ENCODE peak calls at places on chromosomes 2 and 18, in ten cellular contexts. V is brain microvascular endothelial cell, Q is mucosa of descending colon, Y is mesothelial cell of epicardium, P is GM12864, A is nephron progenitor cell, T is uterus, E is pancreas, B is stomach, X is MM.1S. M is an unnamed sample.
A peak's percentile ranks its signal among the peaks of the same experiment; 100 is the strongest.

GRCh38 chr2:173999272-173999671 is 34.1 kb upstream of the SP3 start:
- DNase-seq in V (no peak), Q (no peak), Y (no peak), P (no peak), A (no peak), T (no peak), E (peak; percentile 80), B (no peak), X (no peak), M (no peak)

GRCh38 chr2:86704482-86704971 is 15.6 kb upstream of the RMND5A start:
- DNase-seq in V (peak; percentile 69), Q (no peak), Y (no peak), P (no peak), A (no peak), T (peak; percentile 35), E (peak; percentile 65), B (peak; percentile 62), X (no peak), M (no peak)

GRCh38 chr2:162146906-162147305 is 5.1 kb downstream of the GCG start:
- DNase-seq in V (no peak), Q (no peak), Y (no peak), P (no peak), A (no peak), T (no peak), E (no peak), B (no peak), X (no peak), M (no peak)

GRCh38 chr2:54755641-54756326 is 32.3 kb downstream of the EML6 start:
- DNase-seq in V (no peak), Q (no peak), Y (no peak), P (peak; percentile 44), A (no peak), T (no peak), E (no peak), B (no peak), X (peak; percentile 92), M (no peak)

GRCh38 chr18:69617888-69618287 is 217.2 kb downstream of the DOK6 start:
- DNase-seq in V (peak; percentile 75), Q (no peak), Y (no peak), P (no peak), A (no peak), T (no peak), E (no peak), B (no peak), X (no peak), M (no peak)

GRCh38 chr18:54528942-54529376 is 62.1 kb upstream of the DYNAP start:
- DNase-seq in V (no peak), Q (no peak), Y (no peak), P (no peak), A (no peak), T (no peak), E (no peak), B (no peak), X (no peak), M (no peak)

GRCh38 chr2:180159921-180160320 is 152.8 kb upstream of the CWC22 start:
- DNase-seq in V (no peak), Q (no peak), Y (no peak), P (no peak), A (no peak), T (no peak), E (no peak), B (no peak), X (no peak), M (no peak)

GRCh38 chr18:7139409-7139808 is 21.8 kb upstream of the LAMA1 start:
- DNase-seq in V (no peak), Q (no peak), Y (no peak), P (no peak), A (no peak), T (no peak), E (no peak), B (no peak), X (no peak), M (no peak)

GRCh38 chr2:2547451-2547850 is 216.4 kb upstream of the MYT1L start:
- DNase-seq in V (no peak), Q (no peak), Y (no peak), P (no peak), A (no peak), T (no peak), E (no peak), B (no peak), X (no peak), M (no peak)

GRCh38 chr18:27227721-27228120 is 42.6 kb upstream of the CHST9 start:
- DNase-seq in V (no peak), Q (no peak), Y (no peak), P (no peak), A (no peak), T (no peak), E (no peak), B (no peak), X (no peak), M (no peak)

GRCh38 chr2:47379384-47379783 is 23.6 kb upstream of the MSH2 start:
- DNase-seq in V (no peak), Q (no peak), Y (no peak), P (no peak), A (no peak), T (no peak), E (no peak), B (no peak), X (no peak), M (no peak)

GRCh38 chr18:11167778-11168177 is 18.4 kb upstream of the PIEZO2 start:
- DNase-seq in V (peak; percentile 66), Q (no peak), Y (no peak), P (no peak), A (no peak), T (no peak), E (no peak), B (no peak), X (no peak), M (no peak)

GRCh38 chr2:167294775-167295140 is 406.5 kb downstream of the XIRP2 start:
- DNase-seq in V (no peak), Q (no peak), Y (no peak), P (no peak), A (no peak), T (no peak), E (no peak), B (no peak), X (peak; percentile 41), M (no peak)

GRCh38 chr2:25279091-25279651 is 62.6 kb downstream of the DNMT3A start:
- DNase-seq in V (no peak), Q (peak; percentile 78), Y (no peak), P (peak; percentile 71), A (no peak), T (peak; percentile 62), E (no peak), B (peak; percentile 35), X (no peak), M (peak; percentile 49)

GRCh38 chr2:144515694-144516416 is 4.1 kb downstream of the ZEB2 start:
- DNase-seq in V (no peak), Q (peak; percentile 54), Y (peak; percentile 40), P (no peak), A (peak; percentile 51), T (peak; percentile 51), E (no peak), B (no peak), X (no peak), M (peak; percentile 29)

GRCh38 chr2:196404276-196404675 is 232.9 kb upstream of the STK17B start:
- DNase-seq in V (no peak), Q (no peak), Y (no peak), P (no peak), A (no peak), T (no peak), E (no peak), B (no peak), X (no peak), M (no peak)
- TF ChIP-seq CTCF in V (no peak), Q (no peak), Y (no peak), P (no peak), A (no peak), T (no peak), E (no peak), B (no peak), X (no peak), M (no peak)

DNA sequence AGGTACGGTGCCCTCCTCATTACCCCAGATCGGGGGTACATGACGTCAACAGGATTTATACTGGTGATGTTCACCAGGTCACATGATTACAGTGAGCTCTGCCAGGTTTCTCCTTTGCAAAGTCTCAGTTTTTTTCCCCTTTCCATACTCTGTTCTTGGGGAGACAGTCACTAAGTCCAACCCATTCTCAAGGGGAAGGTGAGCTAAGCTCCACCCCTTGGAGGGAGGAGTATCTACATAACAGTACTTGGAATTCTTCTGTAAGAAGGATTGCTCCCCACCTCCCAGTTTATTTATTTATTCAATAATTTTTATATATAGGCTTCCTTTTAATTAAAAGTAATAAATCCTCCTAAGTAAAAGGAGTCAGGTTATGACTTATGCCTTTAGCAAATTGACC is 34.1 kb upstream of the SOS1 start:
- DNase-seq in V (no peak), Q (no peak), Y (no peak), P (no peak), A (no peak), T (no peak), E (no peak), B (no peak), X (no peak), M (no peak)
- TF ChIP-seq CTCF in V (no peak), Q (no peak), Y (no peak), P (no peak), A (no peak), T (no peak), E (no peak), B (no peak), X (no peak), M (no peak)

DNA sequence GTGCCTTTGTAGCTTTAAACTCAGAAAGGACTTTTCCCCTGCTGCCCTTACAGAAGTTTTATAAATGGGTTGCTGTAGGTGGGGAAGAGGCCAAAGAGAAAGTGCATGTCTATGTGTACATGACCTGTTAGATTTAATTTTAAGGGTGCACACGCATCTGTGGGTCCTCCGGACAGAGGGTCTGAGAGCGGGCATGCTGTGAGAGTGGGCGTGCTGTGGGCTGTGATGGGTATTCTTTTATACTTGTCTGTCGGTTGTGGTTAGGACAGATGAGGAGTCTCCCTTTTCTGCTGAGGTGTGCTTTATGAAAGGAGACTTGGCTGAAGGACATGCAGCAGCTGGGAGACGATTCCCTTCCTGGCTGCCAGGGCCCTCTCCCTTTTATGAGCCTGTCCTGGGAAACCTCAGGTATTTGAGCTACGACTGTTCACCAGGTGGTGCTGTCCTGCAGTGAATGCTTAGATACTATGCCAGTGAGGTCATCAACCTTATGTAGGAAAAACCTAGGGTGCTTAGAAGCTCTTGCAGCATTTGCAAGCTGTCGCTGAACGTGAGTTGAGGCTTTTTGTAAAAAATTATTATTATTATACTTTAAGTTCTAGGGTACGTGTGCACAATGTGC is 67.5 kb downstream of the TANC1 start:
- DNase-seq in V (peak; percentile 41), Q (no peak), Y (no peak), P (no peak), A (no peak), T (peak; percentile 26), E (peak; percentile 8), B (peak; percentile 32), X (peak; percentile 49), M (peak; percentile 7)
- TF ChIP-seq CTCF in V (peak; percentile 61), Q (peak; percentile 8), Y (no peak), P (peak; percentile 18), A (no peak), T (peak; percentile 17), E (no peak), B (no peak), X (peak; percentile 43), M (peak; percentile 22)

DNA sequence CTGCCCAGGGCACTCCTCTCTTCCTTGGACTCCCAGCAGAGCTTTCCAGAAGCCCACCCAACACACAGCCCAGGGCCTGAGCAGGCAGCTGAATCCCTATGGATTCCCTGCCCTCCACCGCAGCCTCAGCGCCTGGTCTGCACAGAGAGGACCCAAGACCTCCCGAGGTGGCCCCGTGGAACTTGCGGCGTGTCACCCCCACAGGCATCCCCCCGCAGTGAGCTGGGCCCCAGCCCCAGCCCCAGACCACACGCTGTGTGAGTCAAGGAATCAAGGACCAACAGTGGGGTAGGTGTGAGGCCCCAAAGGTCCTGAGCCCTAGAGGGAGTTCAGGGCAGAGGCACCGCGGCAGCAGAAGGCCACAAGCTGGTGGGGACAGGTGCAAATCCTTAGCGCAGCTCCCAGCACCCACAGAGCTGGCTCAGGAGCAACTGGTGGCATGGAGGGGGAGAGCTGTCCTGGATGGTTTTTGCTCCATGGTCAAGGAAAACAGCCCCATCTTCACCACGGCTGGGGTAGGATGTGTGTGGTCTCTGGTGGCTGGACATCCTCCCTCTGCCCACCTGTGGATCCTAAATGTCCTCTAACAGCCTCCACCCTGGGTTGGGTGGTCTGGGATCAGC is 8.5 kb downstream of the HS6ST1 start:
- DNase-seq in V (no peak), Q (peak; percentile 51), Y (peak; percentile 12), P (no peak), A (peak; percentile 2), T (no peak), E (peak; percentile 6), B (no peak), X (no peak), M (peak; percentile 1)
- TF ChIP-seq CTCF in V (no peak), Q (no peak), Y (no peak), P (no peak), A (no peak), T (no peak), E (no peak), B (no peak), X (no peak), M (no peak)